ENCODE peak calls at places on chromosomes 6 and 20, in eight cellular contexts. P is SW480, Y is non-pigmented ciliary epithelial cell, G is HS-5, U is T-cell, B is T1000, I is foreskin fibroblast, Q is progenitor cell of endocrine pancreas. X is an unnamed sample.

GRCh38 chr6:151630387-151630786 is 136.6 kb downstream of the CCDC170 start:
- DNase-seq in P (no peak), Q (no peak), U (no peak), B (no peak), Y (no peak), G (no peak), I (no peak), X (no peak)

GRCh38 chr6:127515234-127515793 is 3.8 kb downstream of the MTCL3 start:
- DNase-seq in G (no peak), Y (no peak), B (peak), I (peak), U (no peak), Q (peak), P (no peak), X (no peak)

GRCh38 chr6:99013145-99013544 is 65.4 kb upstream of the FBXL4 start:
- DNase-seq in Q (no peak), B (peak), P (peak), Y (peak), I (peak), U (no peak), G (peak), X (no peak)

GRCh38 chr6:117624869-117625481 is 22.7 kb upstream of the GOPC start:
- DNase-seq in Y (no peak), G (no peak), P (no peak), B (no peak), U (no peak), I (no peak), Q (no peak), X (no peak)

GRCh38 chr20:43716757-43717615 is 9.8 kb downstream of the GTSF1L start:
- DNase-seq in Q (no peak), B (no peak), Y (no peak), G (no peak), P (no peak), U (no peak), I (no peak), X (peak)

GRCh38 chr6:41587223-41587879 is 41.2 kb downstream of the FOXP4 start:
- DNase-seq in B (no peak), Y (no peak), G (no peak), I (no peak), Q (no peak), P (no peak), U (no peak), X (no peak)

GRCh38 chr20:38001173-38001875 is 31.9 kb downstream of the TTI1 start:
- DNase-seq in B (no peak), G (peak), I (peak), U (no peak), P (no peak), Y (peak), Q (no peak), X (no peak)

GRCh38 chr6:35044771-35045275 is 96.3 kb downstream of the TCP11 start:
- DNase-seq in Q (no peak), G (no peak), P (no peak), U (no peak), I (no peak), B (no peak), Y (no peak), X (no peak)

GRCh38 chr6:13397359-13398080 is 69.2 kb upstream of the TBC1D7 start:
- DNase-seq in P (no peak), I (no peak), B (no peak), Y (no peak), Q (no peak), G (no peak), U (no peak), X (no peak)